ENCODE peak calls at places on chromosomes 11 and 22, in seven cellular contexts. N is HFFc6; V is activated T-cell treated with anti-CD3 and anti-CD28 coated beads, Interleukin-2, amount 50 U/mL, for 72 hours; H is activated CD4-positive, alpha-beta memory T cell treated with anti-CD3 and anti-CD28 coated beads, Interleukin-2, amount 10 ng/mL, durations not matched to agents 7 days and 5 days; X is right cardiac atrium; K is T1000; S is mammary epithelial cell. D is an unnamed sample.

GRCh38 chr11:118152552-118153471 is at the start of gene SCN4B:
- DNase-seq in N (no peak), V (peak; percentile 32), H (no peak), X (peak; percentile 91), K (no peak), S (peak; percentile 61), D (peak; percentile 41)

GRCh38 chr11:72825661-72826060 is 11.4 kb downstream of the ATG16L2 start:
- DNase-seq in N (no peak), V (no peak), H (no peak), X (no peak), K (no peak), S (no peak), D (no peak)

GRCh38 chr11:69217276-69218105 is 61.8 kb downstream of the SMIM38 start:
- DNase-seq in N (no peak), V (no peak), H (no peak), X (no peak), K (no peak), S (no peak), D (no peak)

GRCh38 chr11:126318642-126319373 is 14.9 kb downstream of the DCPS start:
- DNase-seq in N (peak; percentile 88), V (peak; percentile 36), H (peak; percentile 44), X (no peak), K (no peak), S (peak; percentile 96), D (no peak)

GRCh38 chr22:44740307-44740706 is 12.1 kb upstream of the ARHGAP8 start:
- DNase-seq in N (no peak), V (no peak), H (no peak), X (peak; percentile 16), K (no peak), S (no peak), D (no peak)

GRCh38 chr22:20996598-20997535 is 5.1 kb downstream of the THAP7 start:
- DNase-seq in N (no peak), V (no peak), H (no peak), X (peak; percentile 60), K (no peak), S (no peak), D (no peak)

GRCh38 chr11:126586303-126586627 is 230.8 kb downstream of the ST3GAL4 start:
- DNase-seq in N (no peak), V (no peak), H (no peak), X (no peak), K (no peak), S (no peak), D (no peak)

GRCh38 chr11:120956710-120957500 is 67.0 kb upstream of the TBCEL start:
- DNase-seq in N (no peak), V (peak; percentile 8), H (no peak), X (no peak), K (no peak), S (peak; percentile 18), D (no peak)

GRCh38 chr11:104191124-104191523 is 27.2 kb upstream of the PDGFD start:
- DNase-seq in N (peak; percentile 7), V (no peak), H (no peak), X (no peak), K (no peak), S (no peak), D (no peak)

GRCh38 chr11:120337896-120338840 is 2.0 kb downstream of the ARHGEF12 start:
- DNase-seq in N (peak; percentile 23), V (peak; percentile 8), H (no peak), X (no peak), K (no peak), S (no peak), D (peak; percentile 63)

GRCh38 chr22:42179616-42180015 is 49.0 kb upstream of the CYP2D6 start:
- DNase-seq in N (peak; percentile 86), V (no peak), H (no peak), X (no peak), K (peak; percentile 38), S (peak; percentile 39), D (no peak)

GRCh38 chr11:43944761-43945311 is 2.4 kb downstream of the C11orf96 start:
- DNase-seq in N (no peak), V (peak; percentile 87), H (peak; percentile 73), X (peak; percentile 92), K (peak; percentile 58), S (peak; percentile 54), D (no peak)

GRCh38 chr11:96827164-96827563 is 437.4 kb downstream of the JRKL start:
- DNase-seq in N (peak; percentile 5), V (no peak), H (no peak), X (no peak), K (no peak), S (no peak), D (no peak)

GRCh38 chr11:134069426-134069921 is 602 bp downstream of the JAM3 start:
- DNase-seq in N (no peak), V (no peak), H (no peak), X (peak; percentile 76), K (no peak), S (no peak), D (no peak)

GRCh38 chr11:122820158-122820557 is 18.1 kb upstream of the CRTAM start:
- DNase-seq in N (no peak), V (no peak), H (no peak), X (no peak), K (no peak), S (no peak), D (no peak)

GRCh38 chr11:34302046-34302921 is 55.5 kb downstream of the ABTB2 start:
- DNase-seq in N (peak; percentile 96), V (no peak), H (no peak), X (no peak), K (peak; percentile 65), S (peak; percentile 77), D (peak; percentile 77)

D was measured in PC-9.